ENCODE peak calls at places on chromosomes 12 and 14, in seven cellular contexts. Z is AG10803, O is cardiac muscle cell, M is lung, I is cardiac fibroblast, Q is uterus, A is GM23338. Y is an unnamed sample.

GRCh38 chr14:59389936-59390335 is 75.2 kb downstream of the GPR135 start:
- DNase-seq in Q (no peak), M (no peak), I (no peak), Z (no peak), O (no peak), A (no peak), Y (no peak)

GRCh38 chr14:104865631-104866441 is 768 bp downstream of the CEP170B start:
- DNase-seq in Q (peak), M (peak), I (peak), O (peak), Z (peak), A (peak), Y (peak)

GRCh38 chr14:44041700-44042099 is 465.4 kb downstream of the FSCB start:
- DNase-seq in M (no peak), O (no peak), A (no peak), Q (no peak), Z (no peak), I (no peak), Y (no peak)

GRCh38 chr12:96061864-96062453 is 26.6 kb upstream of the LTA4H start:
- DNase-seq in Z (peak), I (peak), A (peak), Q (peak), O (peak), M (peak), Y (peak)

GRCh38 chr14:105502446-105503295 is 11.6 kb downstream of the TEDC1 start:
- DNase-seq in M (no peak), I (no peak), O (no peak), Q (no peak), A (no peak), Z (no peak), Y (no peak)

GRCh38 chr12:121176826-121177529 is 33.0 kb upstream of the P2RX4 start:
- DNase-seq in A (no peak), M (no peak), Q (no peak), I (no peak), O (no peak), Z (no peak), Y (no peak)

GRCh38 chr14:56092761-56093160 is 25.4 kb upstream of the PELI2 start:
- DNase-seq in O (no peak), M (no peak), A (no peak), Q (no peak), I (peak), Z (no peak), Y (no peak)

GRCh38 chr14:83741269-83741668 is 1788.7 kb upstream of the FLRT2 start:
- DNase-seq in I (no peak), Q (no peak), Z (no peak), O (no peak), M (no peak), A (no peak), Y (no peak)

GRCh38 chr12:105025890-105026289 is 39.8 kb downstream of the NOPCHAP1 start:
- DNase-seq in Z (peak), I (peak), M (peak), A (no peak), Q (peak), O (no peak), Y (no peak)

GRCh38 chr12:93526786-93527428 is 45.6 kb upstream of the SOCS2 start:
- DNase-seq in M (peak), O (peak), A (no peak), Q (no peak), I (peak), Z (peak), Y (no peak)

GRCh38 chr12:32501835-32502333 is 102.5 kb downstream of the FGD4 start:
- DNase-seq in Z (peak), A (peak), I (peak), M (no peak), O (peak), Q (peak), Y (peak)

GRCh38 chr12:54207539-54208267 is 18.9 kb upstream of the SMUG1 start:
- DNase-seq in A (peak), I (peak), Z (peak), O (peak), M (peak), Q (peak), Y (peak)

GRCh38 chr12:6069452-6070093 is 54.9 kb downstream of the VWF start:
- DNase-seq in O (no peak), Q (peak), A (no peak), M (peak), I (peak), Z (peak), Y (peak)

GRCh38 chr14:101187816-101188570 is 284.5 kb upstream of the RTL1 start:
- DNase-seq in A (peak), Z (no peak), O (no peak), I (no peak), Q (peak), M (peak), Y (no peak)

GRCh38 chr14:50103558-50103957 is 12.8 kb downstream of the VCPKMT start:
- DNase-seq in I (no peak), A (no peak), O (no peak), M (no peak), Q (no peak), Z (no peak), Y (no peak)

GRCh38 chr12:41189395-41190251 is 1.5 kb downstream of the PDZRN4 start:
- DNase-seq in M (no peak), Q (no peak), Z (no peak), A (peak), I (no peak), O (peak), Y (no peak)

GRCh38 chr12:12356886-12357696 is at the start of gene BORCS5:
- DNase-seq in Q (peak), M (peak), I (peak), Z (peak), A (peak), O (peak), Y (peak)
- TF ChIP-seq CTCF in Q (peak), M (peak), I (peak), Z (peak), A (no peak), O (peak), Y (no peak)

DNA sequence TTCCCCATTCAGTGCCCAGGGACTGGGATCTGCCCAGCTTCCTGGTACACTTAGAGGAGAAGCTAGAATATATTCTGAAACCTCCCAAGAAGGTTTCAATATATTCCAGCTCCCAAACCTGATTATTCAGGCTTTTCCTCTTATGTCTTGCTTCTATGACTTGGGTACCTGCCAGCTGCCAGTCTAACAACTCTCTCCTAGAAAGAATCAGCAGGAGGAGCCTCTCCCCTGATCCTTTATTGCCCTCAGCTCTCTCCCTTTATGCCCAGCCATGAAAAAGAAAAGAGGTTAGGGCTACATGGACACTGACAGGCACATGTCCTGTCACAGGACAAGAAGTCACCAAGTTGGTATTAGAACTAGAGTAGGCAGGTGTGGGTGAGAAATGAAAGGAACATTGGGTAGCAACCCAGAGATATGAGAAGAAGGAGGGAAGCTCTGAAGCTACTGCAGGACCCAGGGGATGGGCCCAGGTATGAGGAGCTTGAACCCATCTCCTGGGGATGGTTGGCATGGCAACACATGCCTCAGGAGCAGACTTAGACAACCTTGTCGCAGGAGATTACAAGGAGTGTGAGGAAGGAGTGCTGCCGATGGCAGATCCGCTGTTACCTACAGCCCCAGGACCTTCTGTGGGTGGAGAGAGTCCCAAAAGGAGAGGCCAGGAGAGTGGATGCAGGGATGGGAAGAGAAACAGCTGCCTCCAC is 2.0 kb upstream of the CACNB3 start:
- DNase-seq in I (peak), Z (no peak), Q (no peak), O (no peak), A (no peak), M (no peak), Y (no peak)
- H3K4me3 ChIP-seq in I (peak), Z (peak), Q (peak), O (no peak), A (peak), M (no peak), Y (no peak)

GRCh38 chr14:74531467-74531866 is 37.9 kb downstream of the ISCA2 start:
- DNase-seq in Q (no peak), M (peak), I (peak), Z (peak), A (peak), O (peak), Y (no peak)
- TF ChIP-seq CTCF in Q (no peak), M (no peak), I (no peak), Z (peak), A (peak), O (peak), Y (no peak)

GRCh38 chr14:91417134-91417982 is at the start of gene CCDC88C:
- DNase-seq in O (peak), Q (peak), M (peak), Z (no peak), I (no peak), A (peak), Y (no peak)
- H3K4me3 ChIP-seq in O (peak), Q (peak), M (peak), Z (peak), I (peak), A (peak), Y (peak)

GRCh38 chr14:53766106-53766505 is 190.5 kb downstream of the BMP4 start:
- DNase-seq in O (no peak), I (no peak), Q (no peak), M (no peak), A (no peak), Z (no peak), Y (no peak)
- TF ChIP-seq CTCF in O (no peak), I (no peak), Q (no peak), M (no peak), A (no peak), Z (no peak), Y (no peak)

GRCh38 chr14:34715108-34715863 is 893 bp upstream of the CFL2 start:
- DNase-seq in I (no peak), A (no peak), Z (no peak), O (no peak), M (no peak), Q (no peak), Y (no peak)
- H3K4me3 ChIP-seq in I (peak), A (peak), Z (peak), O (peak), M (no peak), Q (peak), Y (no peak)

GRCh38 chr12:108857158-108857407 is 300 bp downstream of the SSH1 start:
- DNase-seq in O (no peak), M (no peak), I (no peak), Z (no peak), Q (peak), A (no peak), Y (no peak)
- TF ChIP-seq CTCF in O (no peak), M (no peak), I (no peak), Z (no peak), Q (no peak), A (no peak), Y (no peak)

DNA sequence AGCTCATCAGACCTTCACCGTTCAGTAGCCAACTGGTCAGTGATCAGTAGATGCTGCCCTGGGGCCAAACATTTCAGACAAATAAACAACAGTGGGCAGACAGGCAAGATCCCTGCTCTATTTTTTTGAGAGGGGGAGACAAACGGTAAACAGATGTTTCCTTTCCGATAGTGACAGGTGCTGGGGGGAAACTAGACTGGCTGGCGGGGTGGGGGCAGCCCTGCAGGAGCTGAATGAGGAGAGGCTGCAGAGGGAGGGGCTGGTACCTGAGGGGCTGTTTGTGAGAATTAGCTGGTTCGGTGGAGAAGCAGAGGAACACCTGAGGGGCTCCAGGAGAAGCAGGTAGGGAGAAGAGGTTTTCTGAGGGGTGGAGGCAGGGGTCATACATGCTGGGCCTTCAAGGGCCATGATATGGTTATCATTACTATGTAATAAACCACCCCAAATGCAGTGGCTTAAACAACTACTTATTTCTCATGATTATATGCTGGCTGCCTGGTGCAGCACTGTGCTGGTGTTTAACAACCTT is 8.2 kb upstream of the GOLGA3 start:
- DNase-seq in Q (no peak), I (no peak), Z (no peak), O (no peak), A (no peak), M (no peak), Y (no peak)
- H3K4me3 ChIP-seq in Q (no peak), I (no peak), Z (no peak), O (no peak), A (no peak), M (no peak), Y (no peak)

Y was measured in lower leg skin.